ENCODE peak calls at places on chromosome 3, in six cellular contexts. One of them, this sample, is unnamed.

GRCh38 chr3:111012388-111013248 is 59.0 kb upstream of the NECTIN3 start:
- DNase-seq in H1: no peak
- DNase-seq in CD8-positive, alpha-beta memory T cell: no peak
- DNase-seq in tibial artery: no peak
- DNase-seq in caudate nucleus: no peak
- DNase-seq in substantia nigra: no peak
- DNase-seq in this sample: no peak

GRCh38 chr3:14440531-14441239 is 38.3 kb downstream of the SLC6A6 start:
- DNase-seq in caudate nucleus: peak
- DNase-seq in H1: no peak
- DNase-seq in substantia nigra: no peak
- DNase-seq in tibial artery: no peak
- DNase-seq in CD8-positive, alpha-beta memory T cell: no peak
- DNase-seq in this sample: no peak

GRCh38 chr3:153161714-153162512 is at the start of gene RAP2B:
- DNase-seq in tibial artery: peak
- DNase-seq in H1: peak
- DNase-seq in substantia nigra: peak
- DNase-seq in caudate nucleus: peak
- DNase-seq in CD8-positive, alpha-beta memory T cell: peak
- DNase-seq in this sample: peak

GRCh38 chr3:122609798-122610559 is 32.5 kb downstream of the PARP15 start:
- DNase-seq in tibial artery: no peak
- DNase-seq in caudate nucleus: no peak
- DNase-seq in H1: no peak
- DNase-seq in CD8-positive, alpha-beta memory T cell: peak
- DNase-seq in substantia nigra: no peak
- DNase-seq in this sample: no peak

GRCh38 chr3:80232760-80233159 is 465.0 kb upstream of the ROBO1 start:
- DNase-seq in CD8-positive, alpha-beta memory T cell: no peak
- DNase-seq in tibial artery: no peak
- DNase-seq in caudate nucleus: no peak
- DNase-seq in H1: no peak
- DNase-seq in substantia nigra: no peak
- DNase-seq in this sample: no peak

GRCh38 chr3:171704002-171704401 is 106.3 kb downstream of the PLD1 start:
- DNase-seq in CD8-positive, alpha-beta memory T cell: peak
- DNase-seq in H1: no peak
- DNase-seq in tibial artery: no peak
- DNase-seq in caudate nucleus: no peak
- DNase-seq in substantia nigra: no peak
- DNase-seq in this sample: peak

GRCh38 chr3:105774444-105775180 is 94.2 kb downstream of the CBLB start:
- DNase-seq in CD8-positive, alpha-beta memory T cell: no peak
- DNase-seq in tibial artery: no peak
- DNase-seq in caudate nucleus: no peak
- DNase-seq in substantia nigra: no peak
- DNase-seq in H1: no peak
- DNase-seq in this sample: no peak

GRCh38 chr3:10395196-10395595 is 74.3 kb upstream of the SEC13 start:
- DNase-seq in CD8-positive, alpha-beta memory T cell: no peak
- DNase-seq in caudate nucleus: no peak
- DNase-seq in substantia nigra: no peak
- DNase-seq in H1: no peak
- DNase-seq in tibial artery: no peak
- DNase-seq in this sample: no peak

GRCh38 chr3:152176241-152176640 is 92.5 kb upstream of the MBNL1 start:
- DNase-seq in H1: no peak
- DNase-seq in caudate nucleus: no peak
- DNase-seq in tibial artery: no peak
- DNase-seq in substantia nigra: no peak
- DNase-seq in CD8-positive, alpha-beta memory T cell: no peak
- DNase-seq in this sample: no peak

GRCh38 chr3:23325466-23326065 is 122.4 kb downstream of the UBE2E2 start:
- DNase-seq in H1: no peak
- DNase-seq in CD8-positive, alpha-beta memory T cell: no peak
- DNase-seq in tibial artery: no peak
- DNase-seq in caudate nucleus: no peak
- DNase-seq in substantia nigra: no peak
- DNase-seq in this sample: no peak

GRCh38 chr3:79167651-79168416 is 600.0 kb downstream of the ROBO1 start:
- DNase-seq in H1: no peak
- DNase-seq in caudate nucleus: no peak
- DNase-seq in CD8-positive, alpha-beta memory T cell: no peak
- DNase-seq in tibial artery: no peak
- DNase-seq in substantia nigra: no peak
- DNase-seq in this sample: no peak

GRCh38 chr3:100076544-100077529 is 37.5 kb downstream of the FILIP1L start:
- DNase-seq in caudate nucleus: no peak
- DNase-seq in tibial artery: no peak
- DNase-seq in substantia nigra: no peak
- DNase-seq in H1: no peak
- DNase-seq in CD8-positive, alpha-beta memory T cell: no peak
- DNase-seq in this sample: no peak

GRCh38 chr3:132210476-132211346 is 106.5 kb upstream of the ACP3 start:
- DNase-seq in substantia nigra: no peak
- DNase-seq in tibial artery: no peak
- DNase-seq in H1: peak
- DNase-seq in caudate nucleus: no peak
- DNase-seq in CD8-positive, alpha-beta memory T cell: no peak
- DNase-seq in this sample: no peak

GRCh38 chr3:39000008-39000450 is 51.7 kb downstream of the SCN11A start:
- DNase-seq in tibial artery: no peak
- DNase-seq in H1: no peak
- DNase-seq in substantia nigra: no peak
- DNase-seq in CD8-positive, alpha-beta memory T cell: peak
- DNase-seq in caudate nucleus: no peak
- DNase-seq in this sample: no peak

GRCh38 chr3:89113887-89114840 is 6.7 kb downstream of the EPHA3 start:
- DNase-seq in CD8-positive, alpha-beta memory T cell: no peak
- DNase-seq in tibial artery: peak
- DNase-seq in H1: peak
- DNase-seq in caudate nucleus: peak
- DNase-seq in substantia nigra: peak
- DNase-seq in this sample: no peak

GRCh38 chr3:143306419-143306818 is 186.8 kb downstream of the CHST2 start:
- DNase-seq in substantia nigra: no peak
- DNase-seq in tibial artery: no peak
- DNase-seq in caudate nucleus: no peak
- DNase-seq in H1: no peak
- DNase-seq in CD8-positive, alpha-beta memory T cell: no peak
- DNase-seq in this sample: no peak

GRCh38 chr3:166663194-166663593 is 716.9 kb downstream of the ZBBX start:
- DNase-seq in tibial artery: no peak
- DNase-seq in caudate nucleus: no peak
- DNase-seq in H1: no peak
- DNase-seq in CD8-positive, alpha-beta memory T cell: no peak
- DNase-seq in substantia nigra: no peak
- DNase-seq in this sample: no peak

GRCh38 chr3:82093641-82094040 is 332.2 kb upstream of the GBE1 start:
- DNase-seq in CD8-positive, alpha-beta memory T cell: no peak
- DNase-seq in tibial artery: no peak
- DNase-seq in caudate nucleus: no peak
- DNase-seq in H1: no peak
- DNase-seq in substantia nigra: no peak
- DNase-seq in this sample: no peak

GRCh38 chr3:106030620-106030945 is 161.8 kb upstream of the CBLB start:
- DNase-seq in tibial artery: no peak
- DNase-seq in H1: no peak
- DNase-seq in substantia nigra: no peak
- DNase-seq in CD8-positive, alpha-beta memory T cell: no peak
- DNase-seq in caudate nucleus: no peak
- DNase-seq in this sample: no peak

GRCh38 chr3:13866406-13866965 is 13.4 kb downstream of the WNT7A start:
- DNase-seq in H1: no peak
- DNase-seq in caudate nucleus: peak
- DNase-seq in tibial artery: no peak
- DNase-seq in substantia nigra: no peak
- DNase-seq in CD8-positive, alpha-beta memory T cell: peak
- DNase-seq in this sample: peak

GRCh38 chr3:25493786-25494185 is 65.7 kb downstream of the RARB start:
- DNase-seq in caudate nucleus: no peak
- DNase-seq in CD8-positive, alpha-beta memory T cell: no peak
- DNase-seq in substantia nigra: no peak
- DNase-seq in H1: no peak
- DNase-seq in tibial artery: no peak
- DNase-seq in this sample: no peak

GRCh38 chr3:119352235-119352634 is 58.1 kb downstream of the ARHGAP31 start:
- DNase-seq in substantia nigra: no peak
- DNase-seq in CD8-positive, alpha-beta memory T cell: peak
- DNase-seq in tibial artery: no peak
- DNase-seq in caudate nucleus: no peak
- DNase-seq in H1: no peak
- DNase-seq in this sample: peak

GRCh38 chr3:71891483-71891882 is 106.5 kb upstream of the PROK2 start:
- DNase-seq in substantia nigra: no peak
- DNase-seq in caudate nucleus: no peak
- DNase-seq in H1: no peak
- DNase-seq in CD8-positive, alpha-beta memory T cell: no peak
- DNase-seq in tibial artery: no peak
- DNase-seq in this sample: no peak

GRCh38 chr3:11581237-11582122 is 62.2 kb downstream of the VGLL4 start:
- DNase-seq in caudate nucleus: no peak
- DNase-seq in CD8-positive, alpha-beta memory T cell: no peak
- DNase-seq in H1: no peak
- DNase-seq in tibial artery: peak
- DNase-seq in substantia nigra: peak
- DNase-seq in this sample: no peak

GRCh38 chr3:50388720-50389352 is 29.5 kb upstream of the TMEM115 start:
- DNase-seq in tibial artery: no peak
- DNase-seq in substantia nigra: no peak
- DNase-seq in CD8-positive, alpha-beta memory T cell: no peak
- DNase-seq in H1: no peak
- DNase-seq in caudate nucleus: no peak
- DNase-seq in this sample: no peak

GRCh38 chr3:16741103-16741758 is 136.0 kb upstream of the DAZL start:
- DNase-seq in H1: no peak
- DNase-seq in caudate nucleus: no peak
- DNase-seq in CD8-positive, alpha-beta memory T cell: no peak
- DNase-seq in substantia nigra: no peak
- DNase-seq in tibial artery: no peak
- DNase-seq in this sample: no peak

GRCh38 chr3:156742401-156742800 is 68.0 kb downstream of the TIPARP start:
- DNase-seq in substantia nigra: no peak
- DNase-seq in H1: no peak
- DNase-seq in caudate nucleus: no peak
- DNase-seq in tibial artery: no peak
- DNase-seq in CD8-positive, alpha-beta memory T cell: no peak
- DNase-seq in this sample: no peak

GRCh38 chr3:163562625-163563024 is 1515.7 kb downstream of the SI start:
- DNase-seq in CD8-positive, alpha-beta memory T cell: no peak
- DNase-seq in H1: no peak
- DNase-seq in substantia nigra: no peak
- DNase-seq in tibial artery: no peak
- DNase-seq in caudate nucleus: no peak
- DNase-seq in this sample: no peak
- H3K27ac ChIP-seq in CD8-positive, alpha-beta memory T cell: no peak
- H3K27ac ChIP-seq in H1: no peak
- H3K27ac ChIP-seq in substantia nigra: no peak
- H3K27ac ChIP-seq in tibial artery: no peak
- H3K27ac ChIP-seq in caudate nucleus: no peak
- H3K27ac ChIP-seq in this sample: no peak

DNA sequence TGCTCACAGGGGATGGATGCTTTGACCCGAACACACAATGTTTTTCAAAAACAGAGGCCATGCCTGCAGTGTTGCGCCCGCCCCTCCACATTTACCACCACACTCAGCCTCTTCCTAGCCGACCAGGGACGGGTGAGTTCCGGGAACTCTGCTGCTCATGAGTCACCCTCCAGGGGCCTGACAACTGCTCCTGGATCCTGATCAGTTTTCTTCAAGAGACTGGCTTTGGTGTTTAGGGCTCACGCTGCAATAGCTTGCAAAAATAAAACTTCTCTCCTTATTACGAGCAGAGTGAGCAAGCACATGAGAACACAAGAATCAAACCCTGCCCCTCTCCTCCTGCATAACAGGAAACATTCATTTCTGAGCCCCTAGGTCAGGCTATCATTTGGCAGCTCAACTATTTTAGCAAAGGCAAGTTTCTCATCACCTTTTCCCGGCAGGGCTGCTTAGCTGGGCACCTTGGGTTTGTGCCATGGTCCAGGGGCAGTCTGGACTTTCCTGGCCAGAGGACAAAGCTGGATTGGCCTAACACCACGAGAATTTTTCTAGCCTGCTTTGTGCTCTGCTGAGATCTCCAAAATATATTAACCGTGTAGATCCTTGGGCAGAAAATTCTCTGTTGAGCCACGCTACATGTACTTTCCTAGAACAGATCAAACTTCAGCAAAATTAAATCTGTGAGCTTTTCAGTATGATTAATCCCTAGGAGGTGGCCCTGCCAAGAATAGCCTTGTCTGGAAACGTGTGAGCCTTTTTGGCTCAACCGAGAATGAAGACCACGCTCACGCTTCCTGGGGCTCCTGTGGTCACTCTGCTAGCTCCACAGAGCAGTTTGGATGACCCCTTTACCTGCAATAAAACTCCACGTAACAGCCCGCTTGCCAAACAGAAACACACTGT is 52.7 kb upstream of the SPATA12 start:
- DNase-seq in H1: no peak
- DNase-seq in tibial artery: peak
- DNase-seq in CD8-positive, alpha-beta memory T cell: no peak
- DNase-seq in substantia nigra: peak
- DNase-seq in caudate nucleus: peak
- DNase-seq in this sample: peak
- H3K27ac ChIP-seq in H1: no peak
- H3K27ac ChIP-seq in tibial artery: peak
- H3K27ac ChIP-seq in CD8-positive, alpha-beta memory T cell: no peak
- H3K27ac ChIP-seq in substantia nigra: peak
- H3K27ac ChIP-seq in caudate nucleus: no peak
- H3K27ac ChIP-seq in this sample: no peak

DNA sequence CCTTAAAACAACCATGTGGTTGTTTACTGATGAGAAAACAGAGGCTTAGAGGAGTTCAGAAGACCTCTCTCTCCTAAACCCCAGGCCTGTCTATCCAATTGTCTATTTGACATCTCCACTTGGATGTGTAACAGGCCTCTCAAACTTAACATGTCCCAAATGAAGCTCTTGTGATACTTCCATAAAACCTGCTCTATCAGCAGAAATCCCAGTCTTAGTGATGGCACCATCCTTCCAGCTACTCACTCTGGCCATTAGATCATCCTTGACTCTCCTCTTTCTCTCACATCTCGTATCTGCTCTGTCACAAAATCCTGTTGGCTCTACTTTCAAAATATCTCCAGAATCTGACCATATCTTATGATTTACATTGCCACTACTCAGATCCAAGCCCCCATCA is 28.8 kb downstream of the EHHADH start:
- DNase-seq in H1: no peak
- DNase-seq in CD8-positive, alpha-beta memory T cell: no peak
- DNase-seq in substantia nigra: no peak
- DNase-seq in tibial artery: no peak
- DNase-seq in caudate nucleus: no peak
- DNase-seq in this sample: no peak
- H3K27ac ChIP-seq in H1: no peak
- H3K27ac ChIP-seq in CD8-positive, alpha-beta memory T cell: no peak
- H3K27ac ChIP-seq in substantia nigra: no peak
- H3K27ac ChIP-seq in tibial artery: no peak
- H3K27ac ChIP-seq in caudate nucleus: no peak
- H3K27ac ChIP-seq in this sample: no peak

DNA sequence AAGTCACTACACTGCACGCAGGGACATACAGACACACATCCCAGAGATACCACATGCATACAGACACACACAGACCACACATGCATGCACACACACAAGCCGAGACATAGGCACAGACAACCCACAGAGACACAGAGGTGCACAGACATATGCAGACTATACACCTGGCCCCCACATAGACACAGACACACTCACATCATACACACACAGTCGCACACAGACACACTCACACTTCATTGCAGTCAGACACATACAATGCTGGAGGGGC is 1.2 kb upstream of the MGLL start:
- DNase-seq in caudate nucleus: no peak
- DNase-seq in tibial artery: no peak
- DNase-seq in H1: no peak
- DNase-seq in substantia nigra: no peak
- DNase-seq in CD8-positive, alpha-beta memory T cell: no peak
- DNase-seq in this sample: no peak
- H3K27ac ChIP-seq in caudate nucleus: no peak
- H3K27ac ChIP-seq in tibial artery: peak
- H3K27ac ChIP-seq in H1: no peak
- H3K27ac ChIP-seq in substantia nigra: no peak
- H3K27ac ChIP-seq in CD8-positive, alpha-beta memory T cell: no peak
- H3K27ac ChIP-seq in this sample: no peak